ENCODE peak calls at places on chromosomes 5 and 9, in ten cellular contexts. One of them, this sample, is unnamed.

GRCh38 chr9:2228132-2228531 is 213.0 kb downstream of the SMARCA2 start:
- DNase-seq in EH: peak
- DNase-seq in GF-D8: peak
- DNase-seq in brain microvascular endothelial cell: no peak
- DNase-seq in skeletal muscle cell: no peak
- DNase-seq in NCI-H524: peak
- DNase-seq in WTC11: peak
- DNase-seq in posterior cingulate gyrus: peak
- DNase-seq in C1 segment of cervical spinal cord: peak
- DNase-seq in activated naive CD4-positive, alpha-beta T cell treated with anti-CD3 and anti-CD28 coated beads for 36 hours: peak
- DNase-seq in this sample: no peak

GRCh38 chr5:99614888-99615287 is 686.1 kb upstream of the CHD1 start:
- DNase-seq in EH: no peak
- DNase-seq in GF-D8: no peak
- DNase-seq in brain microvascular endothelial cell: no peak
- DNase-seq in skeletal muscle cell: no peak
- DNase-seq in NCI-H524: no peak
- DNase-seq in WTC11: no peak
- DNase-seq in posterior cingulate gyrus: no peak
- DNase-seq in C1 segment of cervical spinal cord: no peak
- DNase-seq in activated naive CD4-positive, alpha-beta T cell treated with anti-CD3 and anti-CD28 coated beads for 36 hours: no peak
- DNase-seq in this sample: no peak

GRCh38 chr9:110282023-110282766 is 25.9 kb upstream of the TXN start:
- DNase-seq in EH: peak
- DNase-seq in GF-D8: no peak
- DNase-seq in brain microvascular endothelial cell: no peak
- DNase-seq in skeletal muscle cell: no peak
- DNase-seq in NCI-H524: no peak
- DNase-seq in WTC11: no peak
- DNase-seq in posterior cingulate gyrus: no peak
- DNase-seq in C1 segment of cervical spinal cord: no peak
- DNase-seq in activated naive CD4-positive, alpha-beta T cell treated with anti-CD3 and anti-CD28 coated beads for 36 hours: no peak
- DNase-seq in this sample: no peak

GRCh38 chr5:143506881-143507552 is 103.5 kb upstream of the NR3C1 start:
- DNase-seq in EH: peak
- DNase-seq in GF-D8: no peak
- DNase-seq in brain microvascular endothelial cell: peak
- DNase-seq in skeletal muscle cell: peak
- DNase-seq in NCI-H524: no peak
- DNase-seq in WTC11: no peak
- DNase-seq in posterior cingulate gyrus: no peak
- DNase-seq in C1 segment of cervical spinal cord: no peak
- DNase-seq in activated naive CD4-positive, alpha-beta T cell treated with anti-CD3 and anti-CD28 coated beads for 36 hours: no peak
- DNase-seq in this sample: peak

GRCh38 chr9:123334639-123335038 is 21.4 kb upstream of the CRB2 start:
- DNase-seq in EH: no peak
- DNase-seq in GF-D8: no peak
- DNase-seq in brain microvascular endothelial cell: no peak
- DNase-seq in skeletal muscle cell: no peak
- DNase-seq in NCI-H524: no peak
- DNase-seq in WTC11: no peak
- DNase-seq in posterior cingulate gyrus: no peak
- DNase-seq in C1 segment of cervical spinal cord: no peak
- DNase-seq in activated naive CD4-positive, alpha-beta T cell treated with anti-CD3 and anti-CD28 coated beads for 36 hours: no peak
- DNase-seq in this sample: no peak

GRCh38 chr5:78252715-78253114 is 41.8 kb downstream of the AP3B1 start:
- DNase-seq in EH: no peak
- DNase-seq in GF-D8: no peak
- DNase-seq in brain microvascular endothelial cell: no peak
- DNase-seq in skeletal muscle cell: no peak
- DNase-seq in NCI-H524: no peak
- DNase-seq in WTC11: no peak
- DNase-seq in posterior cingulate gyrus: no peak
- DNase-seq in C1 segment of cervical spinal cord: no peak
- DNase-seq in activated naive CD4-positive, alpha-beta T cell treated with anti-CD3 and anti-CD28 coated beads for 36 hours: no peak
- DNase-seq in this sample: no peak

GRCh38 chr9:34651876-34652602 is at the start of gene IL11RA:
- DNase-seq in EH: peak
- DNase-seq in GF-D8: no peak
- DNase-seq in brain microvascular endothelial cell: peak
- DNase-seq in skeletal muscle cell: peak
- DNase-seq in NCI-H524: no peak
- DNase-seq in WTC11: peak
- DNase-seq in posterior cingulate gyrus: peak
- DNase-seq in C1 segment of cervical spinal cord: peak
- DNase-seq in activated naive CD4-positive, alpha-beta T cell treated with anti-CD3 and anti-CD28 coated beads for 36 hours: peak
- DNase-seq in this sample: peak

GRCh38 chr9:117466111-117466510 is 51.3 kb upstream of the ASTN2 start:
- DNase-seq in EH: no peak
- DNase-seq in GF-D8: no peak
- DNase-seq in brain microvascular endothelial cell: no peak
- DNase-seq in skeletal muscle cell: no peak
- DNase-seq in NCI-H524: no peak
- DNase-seq in WTC11: no peak
- DNase-seq in posterior cingulate gyrus: no peak
- DNase-seq in C1 segment of cervical spinal cord: no peak
- DNase-seq in activated naive CD4-positive, alpha-beta T cell treated with anti-CD3 and anti-CD28 coated beads for 36 hours: no peak
- DNase-seq in this sample: no peak

GRCh38 chr5:119356384-119357188 is 767 bp downstream of the TNFAIP8 start:
- DNase-seq in EH: peak
- DNase-seq in GF-D8: no peak
- DNase-seq in brain microvascular endothelial cell: no peak
- DNase-seq in skeletal muscle cell: no peak
- DNase-seq in NCI-H524: no peak
- DNase-seq in WTC11: no peak
- DNase-seq in posterior cingulate gyrus: no peak
- DNase-seq in C1 segment of cervical spinal cord: no peak
- DNase-seq in activated naive CD4-positive, alpha-beta T cell treated with anti-CD3 and anti-CD28 coated beads for 36 hours: no peak
- DNase-seq in this sample: peak

This sample was measured in HTR-8/SVneo.